ENCODE peak calls at places on chromosomes 7 and 10, in five cellular contexts. One of them, this sample, is unnamed.

GRCh38 chr10:94224656-94225055 is 138.1 kb downstream of the NOC3L start:
- DNase-seq in activated CD4-positive, alpha-beta memory T cell treated with anti-CD3 and anti-CD28 coated beads for 36 hours: no peak
- DNase-seq in MCF 10A: peak; percentile 18
- DNase-seq in NCI-H2171: no peak
- DNase-seq in AG09319: no peak
- DNase-seq in this sample: peak; percentile 77

GRCh38 chr7:151710646-151711434 is 166.1 kb downstream of the PRKAG2 start:
- DNase-seq in activated CD4-positive, alpha-beta memory T cell treated with anti-CD3 and anti-CD28 coated beads for 36 hours: no peak
- DNase-seq in MCF 10A: no peak
- DNase-seq in NCI-H2171: no peak
- DNase-seq in AG09319: no peak
- DNase-seq in this sample: no peak

GRCh38 chr7:132536646-132537395 is 39.4 kb downstream of the PLXNA4 start:
- DNase-seq in activated CD4-positive, alpha-beta memory T cell treated with anti-CD3 and anti-CD28 coated beads for 36 hours: no peak
- DNase-seq in MCF 10A: no peak
- DNase-seq in NCI-H2171: no peak
- DNase-seq in AG09319: no peak
- DNase-seq in this sample: no peak

GRCh38 chr7:110762514-110762913 is 328.4 kb upstream of the LRRN3 start:
- DNase-seq in activated CD4-positive, alpha-beta memory T cell treated with anti-CD3 and anti-CD28 coated beads for 36 hours: no peak
- DNase-seq in MCF 10A: no peak
- DNase-seq in NCI-H2171: no peak
- DNase-seq in AG09319: no peak
- DNase-seq in this sample: no peak

GRCh38 chr10:49500420-49500819 is 38.5 kb downstream of the ERCC6 start:
- DNase-seq in activated CD4-positive, alpha-beta memory T cell treated with anti-CD3 and anti-CD28 coated beads for 36 hours: no peak
- DNase-seq in MCF 10A: peak; percentile 26
- DNase-seq in NCI-H2171: peak; percentile 66
- DNase-seq in AG09319: no peak
- DNase-seq in this sample: no peak

GRCh38 chr10:11875183-11875498 is 52.0 kb downstream of the PROSER2 start:
- DNase-seq in activated CD4-positive, alpha-beta memory T cell treated with anti-CD3 and anti-CD28 coated beads for 36 hours: no peak
- DNase-seq in MCF 10A: no peak
- DNase-seq in NCI-H2171: no peak
- DNase-seq in AG09319: no peak
- DNase-seq in this sample: no peak

GRCh38 chr7:137882261-137882668 is 35.5 kb upstream of the DGKI start:
- DNase-seq in activated CD4-positive, alpha-beta memory T cell treated with anti-CD3 and anti-CD28 coated beads for 36 hours: peak; percentile 52
- DNase-seq in MCF 10A: peak; percentile 98
- DNase-seq in NCI-H2171: no peak
- DNase-seq in AG09319: peak; percentile 81
- DNase-seq in this sample: peak; percentile 99

GRCh38 chr7:43782768-43783555 is 24.5 kb downstream of the BLVRA start:
- DNase-seq in activated CD4-positive, alpha-beta memory T cell treated with anti-CD3 and anti-CD28 coated beads for 36 hours: no peak
- DNase-seq in MCF 10A: no peak
- DNase-seq in NCI-H2171: no peak
- DNase-seq in AG09319: no peak
- DNase-seq in this sample: no peak

GRCh38 chr7:130207033-130207432 is 627 bp upstream of the SSMEM1 start:
- DNase-seq in activated CD4-positive, alpha-beta memory T cell treated with anti-CD3 and anti-CD28 coated beads for 36 hours: no peak
- DNase-seq in MCF 10A: no peak
- DNase-seq in NCI-H2171: no peak
- DNase-seq in AG09319: no peak
- DNase-seq in this sample: no peak

GRCh38 chr10:89427629-89428028 is 13.3 kb downstream of the IFIT5 start:
- DNase-seq in activated CD4-positive, alpha-beta memory T cell treated with anti-CD3 and anti-CD28 coated beads for 36 hours: no peak
- DNase-seq in MCF 10A: peak; percentile 21
- DNase-seq in NCI-H2171: no peak
- DNase-seq in AG09319: no peak
- DNase-seq in this sample: peak; percentile 92

GRCh38 chr7:101912711-101913110 is 95.3 kb downstream of the CUX1 start:
- DNase-seq in activated CD4-positive, alpha-beta memory T cell treated with anti-CD3 and anti-CD28 coated beads for 36 hours: no peak
- DNase-seq in MCF 10A: no peak
- DNase-seq in NCI-H2171: no peak
- DNase-seq in AG09319: no peak
- DNase-seq in this sample: no peak

GRCh38 chr7:80218723-80219122 is 84.1 kb downstream of the GNAI1 start:
- DNase-seq in activated CD4-positive, alpha-beta memory T cell treated with anti-CD3 and anti-CD28 coated beads for 36 hours: no peak
- DNase-seq in MCF 10A: peak; percentile 75
- DNase-seq in NCI-H2171: no peak
- DNase-seq in AG09319: peak; percentile 36
- DNase-seq in this sample: peak; percentile 86

GRCh38 chr7:43198599-43199090 is 86.2 kb downstream of the HECW1 start:
- DNase-seq in activated CD4-positive, alpha-beta memory T cell treated with anti-CD3 and anti-CD28 coated beads for 36 hours: no peak
- DNase-seq in MCF 10A: no peak
- DNase-seq in NCI-H2171: no peak
- DNase-seq in AG09319: no peak
- DNase-seq in this sample: no peak

GRCh38 chr10:91700788-91701444 is 68.0 kb upstream of the PPP1R3C start:
- DNase-seq in activated CD4-positive, alpha-beta memory T cell treated with anti-CD3 and anti-CD28 coated beads for 36 hours: no peak
- DNase-seq in MCF 10A: peak; percentile 78
- DNase-seq in NCI-H2171: no peak
- DNase-seq in AG09319: no peak
- DNase-seq in this sample: peak; percentile 83

GRCh38 chr7:43906327-43907010 is at the start of gene URGCP:
- DNase-seq in activated CD4-positive, alpha-beta memory T cell treated with anti-CD3 and anti-CD28 coated beads for 36 hours: peak; percentile 61
- DNase-seq in MCF 10A: peak; percentile 40
- DNase-seq in NCI-H2171: peak; percentile 18
- DNase-seq in AG09319: no peak
- DNase-seq in this sample: peak; percentile 35

GRCh38 chr7:142886866-142887265 is 1.3 kb upstream of the TRPV6 start:
- DNase-seq in activated CD4-positive, alpha-beta memory T cell treated with anti-CD3 and anti-CD28 coated beads for 36 hours: no peak
- DNase-seq in MCF 10A: peak; percentile 73
- DNase-seq in NCI-H2171: no peak
- DNase-seq in AG09319: no peak
- DNase-seq in this sample: no peak

GRCh38 chr7:157427811-157428553 is 91.2 kb downstream of the DNAJB6 start:
- DNase-seq in activated CD4-positive, alpha-beta memory T cell treated with anti-CD3 and anti-CD28 coated beads for 36 hours: no peak
- DNase-seq in MCF 10A: no peak
- DNase-seq in NCI-H2171: no peak
- DNase-seq in AG09319: no peak
- DNase-seq in this sample: no peak

GRCh38 chr7:66557214-66558200 is 71.2 kb upstream of the KCTD7 start:
- DNase-seq in activated CD4-positive, alpha-beta memory T cell treated with anti-CD3 and anti-CD28 coated beads for 36 hours: peak; percentile 78
- DNase-seq in MCF 10A: peak; percentile 47
- DNase-seq in NCI-H2171: peak; percentile 22
- DNase-seq in AG09319: no peak
- DNase-seq in this sample: peak; percentile 13

GRCh38 chr10:120927352-120927751 is 76.2 kb downstream of the WDR11 start:
- DNase-seq in activated CD4-positive, alpha-beta memory T cell treated with anti-CD3 and anti-CD28 coated beads for 36 hours: no peak
- DNase-seq in MCF 10A: no peak
- DNase-seq in NCI-H2171: no peak
- DNase-seq in AG09319: no peak
- DNase-seq in this sample: no peak

GRCh38 chr7:88919484-88920131 is 124.1 kb upstream of the TEX47 start:
- DNase-seq in activated CD4-positive, alpha-beta memory T cell treated with anti-CD3 and anti-CD28 coated beads for 36 hours: no peak
- DNase-seq in MCF 10A: no peak
- DNase-seq in NCI-H2171: no peak
- DNase-seq in AG09319: no peak
- DNase-seq in this sample: no peak

GRCh38 chr10:102656791-102657371 is 12.6 kb downstream of the TRIM8 start:
- DNase-seq in activated CD4-positive, alpha-beta memory T cell treated with anti-CD3 and anti-CD28 coated beads for 36 hours: no peak
- DNase-seq in MCF 10A: no peak
- DNase-seq in NCI-H2171: no peak
- DNase-seq in AG09319: no peak
- DNase-seq in this sample: no peak

GRCh38 chr7:129902788-129903422 is 49.9 kb downstream of the UBE2H start:
- DNase-seq in activated CD4-positive, alpha-beta memory T cell treated with anti-CD3 and anti-CD28 coated beads for 36 hours: no peak
- DNase-seq in MCF 10A: no peak
- DNase-seq in NCI-H2171: no peak
- DNase-seq in AG09319: no peak
- DNase-seq in this sample: no peak

GRCh38 chr7:8286118-8286517 is 24.2 kb upstream of the ICA1 start:
- DNase-seq in activated CD4-positive, alpha-beta memory T cell treated with anti-CD3 and anti-CD28 coated beads for 36 hours: no peak
- DNase-seq in MCF 10A: no peak
- DNase-seq in NCI-H2171: no peak
- DNase-seq in AG09319: no peak
- DNase-seq in this sample: no peak

GRCh38 chr7:6436385-6436685 is 11.4 kb downstream of the DAGLB start:
- DNase-seq in activated CD4-positive, alpha-beta memory T cell treated with anti-CD3 and anti-CD28 coated beads for 36 hours: peak; percentile 54
- DNase-seq in MCF 10A: no peak
- DNase-seq in NCI-H2171: peak; percentile 65
- DNase-seq in AG09319: no peak
- DNase-seq in this sample: no peak

GRCh38 chr10:26483554-26483953 is 45.4 kb downstream of the APBB1IP start:
- DNase-seq in activated CD4-positive, alpha-beta memory T cell treated with anti-CD3 and anti-CD28 coated beads for 36 hours: no peak
- DNase-seq in MCF 10A: no peak
- DNase-seq in NCI-H2171: no peak
- DNase-seq in AG09319: no peak
- DNase-seq in this sample: no peak

GRCh38 chr10:127911218-127911866 is 4.4 kb downstream of the PTPRE start:
- DNase-seq in activated CD4-positive, alpha-beta memory T cell treated with anti-CD3 and anti-CD28 coated beads for 36 hours: no peak
- DNase-seq in MCF 10A: no peak
- DNase-seq in NCI-H2171: no peak
- DNase-seq in AG09319: no peak
- DNase-seq in this sample: no peak

GRCh38 chr10:30227481-30227880 is 121.6 kb downstream of the MTPAP start:
- DNase-seq in activated CD4-positive, alpha-beta memory T cell treated with anti-CD3 and anti-CD28 coated beads for 36 hours: no peak
- DNase-seq in MCF 10A: peak; percentile 59
- DNase-seq in NCI-H2171: no peak
- DNase-seq in AG09319: no peak
- DNase-seq in this sample: no peak

GRCh38 chr10:75048669-75049098 is 62.8 kb upstream of the SAMD8 start:
- DNase-seq in activated CD4-positive, alpha-beta memory T cell treated with anti-CD3 and anti-CD28 coated beads for 36 hours: peak; percentile 51
- DNase-seq in MCF 10A: no peak
- DNase-seq in NCI-H2171: no peak
- DNase-seq in AG09319: no peak
- DNase-seq in this sample: no peak